ENCODE peak calls at places on chromosomes 1 and 21, in six cellular contexts. J is RWPE2, D is Caco-2, H is fibroblast of lung, E is lower lobe of right lung, P is adipocyte. V is an unnamed sample. For H3K27me3, the result is how much of the 10 kb centered on the place peaks cover.

GRCh38 chr1:180301135-180301737 is 71.2 kb downstream of the LHX4 start:
- DNase-seq in H (peak), J (no peak), P (peak), E (no peak), D (no peak), V (no peak)

GRCh38 chr1:175364424-175365076 is 172.0 kb upstream of the KIAA0040 start:
- DNase-seq in H (no peak), J (no peak), D (no peak), P (no peak), E (no peak), V (no peak)

GRCh38 chr1:24699628-24700027 is 45.6 kb upstream of the CLIC4 start:
- DNase-seq in E (no peak), H (no peak), J (no peak), D (no peak), P (no peak), V (no peak)

GRCh38 chr21:36260030-36260787 is 59.8 kb upstream of the MORC3 start:
- DNase-seq in H (peak), D (peak), E (no peak), J (no peak), P (peak), V (peak)

GRCh38 chr1:183304466-183305122 is 113.6 kb downstream of the NMNAT2 start:
- DNase-seq in P (no peak), J (no peak), H (no peak), E (no peak), D (peak), V (no peak)

GRCh38 chr1:173862769-173863223 is 5.0 kb downstream of the GAS5 start:
- DNase-seq in J (no peak), E (no peak), P (no peak), D (no peak), H (no peak), V (no peak)

GRCh38 chr1:66464356-66464755 is 69.6 kb upstream of the SGIP1 start:
- DNase-seq in E (no peak), J (no peak), P (no peak), H (no peak), D (no peak), V (no peak)

GRCh38 chr1:159015440-159015909 is 5.8 kb downstream of the IFI16 start:
- DNase-seq in H (peak), J (no peak), E (peak), P (peak), D (no peak), V (peak)

GRCh38 chr1:100474838-100475237 is 63.1 kb upstream of the GPR88 start:
- DNase-seq in P (peak), E (no peak), D (no peak), H (peak), J (no peak), V (no peak)

GRCh38 chr1:246617768-246618167 is 51.5 kb downstream of the CNST start:
- DNase-seq in D (no peak), E (no peak), H (no peak), P (no peak), J (no peak), V (no peak)

GRCh38 chr1:3965693-3966092 is 65.6 kb upstream of the C1orf174 start:
- DNase-seq in H (no peak), E (no peak), J (no peak), D (no peak), P (no peak), V (no peak)
- H3K27me3 ChIP-seq in H (under half), E (under half), J (under half), D (under half), P (under half), V (under half)

DNA sequence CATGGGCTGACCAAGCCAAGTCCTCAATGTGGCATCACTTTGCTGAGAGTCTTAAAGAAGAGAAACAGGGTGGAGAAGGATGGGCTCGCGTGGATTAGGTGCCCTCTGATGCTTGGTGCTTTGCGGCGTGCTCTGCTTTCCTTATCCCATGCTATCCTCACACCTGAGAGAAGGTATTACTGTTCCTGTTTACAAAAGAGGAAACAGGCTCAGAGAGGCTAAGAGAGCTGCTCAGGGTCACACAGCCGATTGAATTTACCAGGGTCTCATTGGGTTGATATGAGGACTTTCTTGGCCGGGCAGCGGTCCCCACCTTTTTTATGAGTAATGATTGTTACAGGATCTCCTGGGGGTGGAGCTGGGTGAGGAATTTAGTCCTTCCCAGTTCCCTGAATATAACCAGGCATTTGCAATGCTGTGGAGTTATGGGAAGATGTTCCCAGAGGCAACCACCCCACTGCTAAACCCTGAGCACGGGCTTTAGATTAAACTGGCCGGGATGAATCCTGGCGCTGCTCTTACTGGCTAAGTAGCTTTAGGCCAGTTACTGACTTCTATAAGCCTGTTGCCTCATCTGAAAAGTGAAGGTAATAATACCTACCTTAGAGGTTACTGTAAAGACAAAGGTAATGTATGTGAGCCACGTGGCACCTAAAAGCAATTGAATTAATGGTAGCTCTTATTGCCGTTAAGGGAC is 4.5 kb downstream of the ASCL5 start:
- DNase-seq in H (no peak), J (no peak), E (no peak), P (no peak), D (no peak), V (no peak)
- H3K27me3 ChIP-seq in H (half or more), J (under half), E (under half), P (under half), D (under half), V (under half)

GRCh38 chr21:42660118-42660470 is 6.7 kb downstream of the PDE9A start:
- DNase-seq in H (no peak), J (no peak), D (no peak), P (no peak), E (no peak), V (no peak)
- H3K27me3 ChIP-seq in H (under half), J (under half), D (under half), P (half or more), E (under half), V (under half)

GRCh38 chr1:107661142-107661541 is 303.8 kb downstream of the VAV3 start:
- DNase-seq in D (no peak), E (no peak), H (no peak), J (no peak), P (no peak), V (no peak)
- H3K27me3 ChIP-seq in D (under half), E (under half), H (under half), J (under half), P (under half), V (under half)

GRCh38 chr21:38420140-38420539 is 78.1 kb downstream of the ERG start:
- DNase-seq in J (no peak), E (no peak), P (no peak), D (no peak), H (no peak), V (no peak)
- H3K27me3 ChIP-seq in J (under half), E (under half), P (under half), D (under half), H (under half), V (under half)

DNA sequence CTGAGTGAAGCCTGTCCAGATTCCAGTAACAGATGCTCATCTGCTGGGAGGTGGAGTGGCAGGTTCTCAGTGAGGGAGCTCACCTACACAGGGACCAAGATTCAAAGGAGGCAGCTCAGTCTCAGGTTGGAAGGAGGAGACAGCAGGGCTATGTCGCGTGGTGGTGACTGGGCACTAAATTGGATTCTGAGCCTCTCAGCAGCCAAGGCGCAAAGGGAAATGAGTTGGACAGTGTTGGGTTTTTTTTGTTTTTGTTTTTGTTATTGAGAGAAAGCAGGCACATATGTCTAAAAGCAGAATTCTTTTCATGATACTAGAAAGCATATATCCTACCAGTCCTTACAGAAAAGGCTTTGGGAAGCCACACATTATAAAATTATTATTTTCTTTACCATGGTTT is 26.2 kb downstream of the UMODL1 start:
- DNase-seq in E (no peak), H (no peak), D (no peak), P (no peak), J (no peak), V (no peak)
- H3K27me3 ChIP-seq in E (under half), H (under half), D (under half), P (under half), J (under half), V (under half)

GRCh38 chr1:172753964-172754363 is 95.1 kb downstream of the FASLG start:
- DNase-seq in D (no peak), E (no peak), P (no peak), J (no peak), H (no peak), V (no peak)

GRCh38 chr1:172758242-172758641 is 99.3 kb downstream of the FASLG start:
- DNase-seq in E (no peak), H (no peak), P (no peak), D (no peak), J (no peak), V (no peak)

GRCh38 chr1:172754609-172755008 is 95.7 kb downstream of the FASLG start:
- DNase-seq in P (no peak), H (no peak), D (no peak), E (no peak), J (no peak), V (no peak)

GRCh38 chr1:172756029-172756428 is 97.1 kb downstream of the FASLG start:
- DNase-seq in H (no peak), E (no peak), D (no peak), J (no peak), P (no peak), V (no peak)

GRCh38 chr1:172755099-172755498 is 96.2 kb downstream of the FASLG start:
- DNase-seq in H (no peak), E (no peak), P (no peak), D (no peak), J (no peak), V (no peak)
- H3K27me3 ChIP-seq in H (under half), E (under half), P (under half), D (under half), J (under half), V (under half)

GRCh38 chr21:39053126-39053525 is 130.1 kb downstream of the PSMG1 start:
- DNase-seq in E (no peak), J (no peak), H (no peak), D (no peak), P (no peak), V (no peak)

GRCh38 chr21:39054066-39054465 is 129.2 kb downstream of the PSMG1 start:
- DNase-seq in D (no peak), P (no peak), J (no peak), E (no peak), H (no peak), V (no peak)

GRCh38 chr21:39060485-39061099 is 122.7 kb downstream of the PSMG1 start:
- DNase-seq in J (no peak), D (no peak), H (no peak), E (no peak), P (no peak), V (no peak)

GRCh38 chr21:39055167-39055767 is 128.0 kb downstream of the PSMG1 start:
- DNase-seq in E (no peak), J (no peak), D (no peak), H (no peak), P (no peak), V (no peak)

GRCh38 chr21:39057121-39057520 is 126.1 kb downstream of the PSMG1 start:
- DNase-seq in D (no peak), J (no peak), P (no peak), E (no peak), H (no peak), V (no peak)
- H3K27me3 ChIP-seq in D (under half), J (under half), P (under half), E (under half), H (under half), V (under half)